ENCODE peak calls at places on chromosomes 4 and X, in five cellular contexts. Z is NCI-H1417 treated with DMSO at 0.1 percent for 48 hours; Q is stimulated activated CD4-positive, alpha-beta T cell treated with anti-CD3 and anti-CD28 coated beads, Interleukin-4, amount 100 ng/mL, for 48 hours; J is activated T-cell treated with anti-CD3 and anti-CD28 coated beads for 1 hour; D is DMS53. O is an unnamed sample.

GRCh38 chr4:134936014-134936413 is 734.4 kb upstream of the PABPC4L start:
- DNase-seq in Z (no peak), Q (no peak), J (no peak), D (no peak), O (no peak)

GRCh38 chrX:118726887-118727685 is at the start of gene IL13RA1:
- DNase-seq in Z (no peak), Q (peak; percentile 3), J (no peak), D (peak; percentile 95), O (no peak)

GRCh38 chr4:78669453-78669852 is 106.7 kb upstream of the BMP2K start:
- DNase-seq in Z (no peak), Q (no peak), J (no peak), D (peak; percentile 40), O (no peak)

GRCh38 chr4:99447079-99447478 is 11.9 kb upstream of the ADH7 start:
- DNase-seq in Z (no peak), Q (no peak), J (no peak), D (peak; percentile 70), O (no peak)

GRCh38 chrX:134484039-134484438 is 24.1 kb downstream of the HPRT1 start:
- DNase-seq in Z (peak; percentile 1), Q (no peak), J (no peak), D (peak; percentile 63), O (no peak)

GRCh38 chrX:68429216-68429615 is 4.1 kb downstream of the OPHN1 start:
- DNase-seq in Z (no peak), Q (no peak), J (no peak), D (no peak), O (no peak)

GRCh38 chr4:98474408-98474844 is 184.0 kb downstream of the TSPAN5 start:
- DNase-seq in Z (no peak), Q (no peak), J (no peak), D (no peak), O (no peak)

GRCh38 chr4:186196063-186196462 is 4.7 kb downstream of the CYP4V2 start:
- DNase-seq in Z (no peak), Q (no peak), J (no peak), D (no peak), O (no peak)

GRCh38 chr4:102246416-102246815 is 98.9 kb downstream of the SLC39A8 start:
- DNase-seq in Z (no peak), Q (no peak), J (no peak), D (peak; percentile 4), O (no peak)

GRCh38 chrX:37423864-37424569 is 74.9 kb downstream of the PRRG1 start:
- DNase-seq in Z (no peak), Q (no peak), J (no peak), D (peak; percentile 62), O (no peak)

GRCh38 chr4:87819281-87819919 is 13.4 kb upstream of the MEPE start:
- DNase-seq in Z (no peak), Q (no peak), J (no peak), D (no peak), O (no peak)

GRCh38 chrX:110684653-110685052 is 111.0 kb downstream of the CHRDL1 start:
- DNase-seq in Z (no peak), Q (no peak), J (no peak), D (peak; percentile 10), O (no peak)

GRCh38 chrX:134886201-134886600 is 104.6 kb upstream of the SMIM10 start:
- DNase-seq in Z (no peak), Q (no peak), J (no peak), D (peak; percentile 30), O (no peak)

GRCh38 chrX:47796433-47796906 is 40.2 kb upstream of the ZNF81 start:
- DNase-seq in Z (no peak), Q (no peak), J (no peak), D (peak; percentile 2), O (no peak)

GRCh38 chr4:154973636-154974035 is 192.6 kb downstream of the RBM46 start:
- DNase-seq in Z (no peak), Q (no peak), J (no peak), D (peak; percentile 8), O (no peak)

GRCh38 chrX:113001836-113002235 is 161.2 kb upstream of the AMOT start:
- DNase-seq in Z (no peak), Q (no peak), J (no peak), D (peak; percentile 20), O (no peak)

O was measured in T-helper 9 cell.